ENCODE peak calls at places on chromosomes 7 and 10, in six cellular contexts. S is RWPE1, T is esophagus muscularis mucosa, I is MM.1S, P is sigmoid colon, D is A549. X is an unnamed sample.

GRCh38 chr10:124587811-124588211 is 126.2 kb downstream of the LHPP start:
- DNase-seq in S (no peak), T (no peak), I (no peak), P (peak), D (no peak), X (peak)

GRCh38 chr7:157521061-157521731 is 184.4 kb downstream of the DNAJB6 start:
- DNase-seq in S (no peak), T (no peak), I (no peak), P (peak), D (no peak), X (peak)

GRCh38 chr10:128000660-128001059 is 93.8 kb downstream of the PTPRE start:
- DNase-seq in S (no peak), T (no peak), I (no peak), P (peak), D (no peak), X (no peak)

GRCh38 chr7:144027070-144027469 is 21.7 kb upstream of the OR2A5 start:
- DNase-seq in S (peak), T (no peak), I (peak), P (no peak), D (peak), X (no peak)

GRCh38 chr10:33330543-33331019 is 3.9 kb downstream of the NRP1 start:
- DNase-seq in S (peak), T (no peak), I (peak), P (peak), D (peak), X (peak)

GRCh38 chr10:1074748-1075358 is 18.7 kb downstream of the WDR37 start:
- DNase-seq in S (no peak), T (no peak), I (no peak), P (no peak), D (peak), X (no peak)

GRCh38 chr7:128108129-128108528 is 76.9 kb upstream of the LRRC4 start:
- DNase-seq in S (no peak), T (no peak), I (peak), P (peak), D (no peak), X (no peak)

GRCh38 chr10:122850705-122851640 is 5.3 kb upstream of the CUZD1 start:
- DNase-seq in S (no peak), T (no peak), I (no peak), P (no peak), D (no peak), X (no peak)

GRCh38 chr10:93465806-93466675 is 16.1 kb downstream of the MYOF start:
- DNase-seq in S (peak), T (peak), I (no peak), P (peak), D (peak), X (peak)

GRCh38 chr10:18104223-18104872 is 35.9 kb upstream of the CACNB2 start:
- DNase-seq in S (peak), T (no peak), I (peak), P (no peak), D (peak), X (peak)

GRCh38 chr7:541661-542060 is 22.0 kb upstream of the PDGFA start:
- DNase-seq in S (no peak), T (no peak), I (no peak), P (no peak), D (no peak), X (no peak)

GRCh38 chr7:112649560-112649959 is 140.6 kb downstream of the TMEM168 start:
- DNase-seq in S (no peak), T (no peak), I (no peak), P (no peak), D (no peak), X (no peak)

GRCh38 chr10:66180651-66181318 is 745.1 kb upstream of the LRRTM3 start:
- DNase-seq in S (peak), T (no peak), I (peak), P (no peak), D (peak), X (no peak)

GRCh38 chr10:32005050-32005449 is 51.2 kb downstream of the KIF5B start:
- DNase-seq in S (peak), T (no peak), I (peak), P (no peak), D (peak), X (no peak)

GRCh38 chr10:49608166-49608758 is 1.8 kb upstream of the SLC18A3 start:
- DNase-seq in S (no peak), T (no peak), I (no peak), P (no peak), D (no peak), X (no peak)

GRCh38 chr7:146414373-146414772 is 297.8 kb downstream of the CNTNAP2 start:
- DNase-seq in S (no peak), T (no peak), I (no peak), P (no peak), D (no peak), X (no peak)

GRCh38 chr7:138226001-138226476 is 149.8 kb downstream of the AKR1D1 start:
- DNase-seq in S (no peak), T (no peak), I (no peak), P (no peak), D (no peak), X (peak)

GRCh38 chr10:63919576-63920279 is 398.5 kb downstream of the REEP3 start:
- DNase-seq in S (no peak), T (no peak), I (no peak), P (no peak), D (no peak), X (no peak)

GRCh38 chr10:92965314-92965713 is 95.3 kb upstream of the CYP26C1 start:
- DNase-seq in S (peak), T (no peak), I (peak), P (no peak), D (peak), X (no peak)

GRCh38 chr10:18449631-18450030 is 201.8 kb downstream of the NSUN6 start:
- DNase-seq in S (no peak), T (no peak), I (no peak), P (no peak), D (no peak), X (no peak)

GRCh38 chr7:3154881-3155494 is 111.3 kb upstream of the CARD11 start:
- DNase-seq in S (peak), T (no peak), I (peak), P (peak), D (peak), X (no peak)

GRCh38 chr7:90178592-90179279 is 24.5 kb downstream of the STEAP1 start:
- DNase-seq in S (peak), T (no peak), I (peak), P (no peak), D (peak), X (no peak)

GRCh38 chr7:260441-261281 is 29.3 kb upstream of the FOXL3 start:
- DNase-seq in S (no peak), T (no peak), I (no peak), P (no peak), D (no peak), X (no peak)

GRCh38 chr10:101829561-101830315 is 11.5 kb upstream of the OGA start:
- DNase-seq in S (peak), T (no peak), I (peak), P (peak), D (no peak), X (peak)

GRCh38 chr10:12703813-12704212 is 297.7 kb downstream of the CCDC3 start:
- DNase-seq in S (peak), T (no peak), I (no peak), P (no peak), D (peak), X (no peak)

GRCh38 chr7:132581431-132581830 is 5.2 kb upstream of the PLXNA4 start:
- DNase-seq in S (no peak), T (no peak), I (no peak), P (no peak), D (no peak), X (no peak)

GRCh38 chr10:128796513-128796912 is 670.3 kb upstream of the MKI67 start:
- DNase-seq in S (no peak), T (peak), I (no peak), P (no peak), D (no peak), X (no peak)

GRCh38 chr7:137669706-137670105 is 177.1 kb downstream of the DGKI start:
- DNase-seq in S (no peak), T (no peak), I (no peak), P (no peak), D (no peak), X (no peak)

GRCh38 chr10:97673736-97674525 is 13.1 kb downstream of the AVPI1 start:
- DNase-seq in S (no peak), T (no peak), I (no peak), P (no peak), D (peak), X (no peak)

GRCh38 chr10:127132434-127132833 is 64.0 kb downstream of the INSYN2A start:
- DNase-seq in S (no peak), T (no peak), I (no peak), P (no peak), D (no peak), X (no peak)

GRCh38 chr7:159065151-159065550 is 79.5 kb downstream of the VIPR2 start:
- DNase-seq in S (no peak), T (peak), I (no peak), P (no peak), D (no peak), X (no peak)

GRCh38 chr10:86952106-86952505 is 5.3 kb downstream of the MMRN2 start:
- DNase-seq in S (no peak), T (no peak), I (no peak), P (peak), D (no peak), X (peak)

GRCh38 chr7:11436317-11436716 is 395.7 kb downstream of the THSD7A start:
- DNase-seq in S (no peak), T (no peak), I (no peak), P (no peak), D (no peak), X (no peak)

GRCh38 chr10:76558996-76559888 is 1078.4 kb downstream of the KCNMA1 start:
- DNase-seq in S (no peak), T (no peak), I (no peak), P (no peak), D (no peak), X (no peak)

GRCh38 chr7:119974972-119975371 is 298.0 kb upstream of the KCND2 start:
- DNase-seq in S (no peak), T (no peak), I (peak), P (no peak), D (no peak), X (no peak)

GRCh38 chr10:124125305-124126116 is 32.1 kb upstream of the CHST15 start:
- DNase-seq in S (peak), T (no peak), I (peak), P (no peak), D (peak), X (no peak)

GRCh38 chr10:93921338-93921737 is 27.6 kb downstream of the SLC35G1 start:
- DNase-seq in S (no peak), T (no peak), I (peak), P (no peak), D (peak), X (peak)

GRCh38 chr10:101835406-101835805 is 8.2 kb downstream of the KCNIP2 start:
- DNase-seq in S (no peak), T (no peak), I (no peak), P (no peak), D (no peak), X (no peak)

GRCh38 chr7:84900215-84900614 is 286.6 kb downstream of the SEMA3D start:
- DNase-seq in S (no peak), T (no peak), I (no peak), P (no peak), D (no peak), X (no peak)

GRCh38 chr10:77637986-77638765 is 568 bp upstream of the KCNMA1 start:
- DNase-seq in S (no peak), T (no peak), I (no peak), P (peak), D (peak), X (peak)
- TF ChIP-seq CTCF in S (no peak), T (no peak), I (no peak), P (no peak), D (no peak), X (no peak)

DNA sequence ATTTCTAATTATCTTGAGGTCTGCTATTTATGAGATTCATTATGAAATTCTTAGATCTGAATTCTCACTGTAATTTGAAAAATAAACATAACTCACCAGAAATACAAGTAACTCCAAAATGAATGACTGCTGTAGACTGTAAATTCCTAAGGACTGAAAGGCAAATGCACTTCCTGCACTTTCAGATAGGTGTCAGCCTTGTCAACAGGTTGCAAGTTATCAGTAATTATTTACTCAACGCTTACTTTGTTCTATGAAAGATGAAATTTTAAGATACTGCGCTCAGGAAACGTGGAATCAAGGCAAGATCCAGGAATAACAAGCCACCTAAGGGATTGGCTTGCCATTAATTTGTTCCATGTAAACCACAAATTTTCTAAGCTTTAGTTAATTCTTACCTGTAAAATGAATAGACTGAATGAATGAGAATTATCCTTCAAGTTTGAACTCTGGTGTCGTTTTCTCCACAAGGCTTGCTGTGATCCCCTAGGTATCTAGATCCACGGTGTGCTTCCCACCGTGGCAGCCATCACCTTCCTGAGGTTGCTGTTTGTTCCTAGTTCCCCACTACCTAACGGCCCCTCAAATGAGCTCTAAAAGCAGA is 12.6 kb downstream of the DHX32 start:
- DNase-seq in S (peak), T (no peak), I (peak), P (no peak), D (peak), X (no peak)
- H3K27ac ChIP-seq in S (no peak), T (no peak), I (no peak), P (no peak), D (no peak), X (no peak)

GRCh38 chr10:14945097-14945496 is 8.8 kb downstream of the DCLRE1C start:
- DNase-seq in S (peak), T (no peak), I (no peak), P (no peak), D (no peak), X (no peak)
- TF ChIP-seq CTCF in S (no peak), T (no peak), I (no peak), P (no peak), D (no peak), X (no peak)

GRCh38 chr7:22827563-22827962 is 4.9 kb upstream of the TOMM7 start:
- DNase-seq in S (no peak), T (no peak), I (no peak), P (no peak), D (no peak), X (no peak)
- H3K27ac ChIP-seq in S (no peak), T (no peak), I (no peak), P (no peak), D (no peak), X (no peak)

GRCh38 chr10:30432631-30433285 is 1.2 kb upstream of the MAP3K8 start:
- DNase-seq in S (no peak), T (no peak), I (no peak), P (peak), D (peak), X (no peak)

GRCh38 chr10:30433779-30434272 is at the start of gene MAP3K8:
- DNase-seq in S (peak), T (peak), I (peak), P (peak), D (peak), X (peak)

GRCh38 chr10:30433286-30433778 is 652 bp upstream of the MAP3K8 start:
- DNase-seq in S (no peak), T (peak), I (peak), P (peak), D (peak), X (peak)

GRCh38 chr10:30431435-30431911 is 2.5 kb upstream of the MAP3K8 start:
- DNase-seq in S (no peak), T (no peak), I (no peak), P (no peak), D (peak), X (no peak)

DNA sequence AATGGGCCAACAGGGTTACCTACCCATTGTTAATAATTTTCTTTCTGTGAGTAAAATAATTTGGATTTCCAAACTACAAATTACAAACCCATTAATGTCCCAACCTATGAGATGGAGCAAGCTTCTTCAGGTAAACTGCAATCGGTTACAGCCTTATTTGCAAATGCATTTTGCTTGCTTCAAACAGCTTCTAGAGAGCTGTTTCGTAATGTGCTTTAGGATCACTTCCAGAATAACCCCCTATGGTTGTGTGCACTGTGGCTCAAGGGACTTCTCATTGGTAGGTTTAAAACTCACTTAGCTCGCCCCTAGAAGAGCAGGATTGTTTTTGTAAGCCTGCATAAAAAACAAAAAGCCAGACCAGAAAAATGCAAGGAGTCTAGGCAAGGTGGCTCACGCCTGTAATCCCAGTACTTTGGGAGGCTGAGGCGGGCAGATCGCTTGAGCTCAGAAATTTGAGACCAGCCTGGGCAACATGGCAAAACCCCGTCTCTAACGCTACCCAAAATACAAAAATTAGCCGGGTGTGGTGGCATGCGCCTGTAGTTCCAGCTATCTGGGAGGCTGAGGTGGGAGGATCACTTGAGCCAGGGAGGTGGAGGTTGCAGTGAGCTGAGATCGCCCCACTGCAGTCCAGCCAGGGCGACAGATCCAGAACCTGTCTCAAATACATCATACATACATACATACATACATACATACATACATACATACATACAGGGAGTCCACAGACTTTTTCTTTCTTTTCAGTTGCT is 3.3 kb upstream of the MAP3K8 start:
- DNase-seq in S (no peak), T (no peak), I (no peak), P (no peak), D (no peak), X (no peak)
- TF ChIP-seq CTCF in S (no peak), T (no peak), I (no peak), P (no peak), D (no peak), X (no peak)

GRCh38 chr7:117665393-117665792 is 185.6 kb downstream of the CFTR start:
- DNase-seq in S (no peak), T (no peak), I (no peak), P (no peak), D (no peak), X (no peak)

GRCh38 chr7:117664047-117664446 is 184.2 kb downstream of the CFTR start:
- DNase-seq in S (no peak), T (no peak), I (no peak), P (no peak), D (no peak), X (no peak)

GRCh38 chr7:117666689-117667088 is 186.9 kb downstream of the CFTR start:
- DNase-seq in S (no peak), T (no peak), I (no peak), P (no peak), D (no peak), X (no peak)

GRCh38 chr7:117667456-117667855 is 187.6 kb downstream of the CFTR start:
- DNase-seq in S (no peak), T (no peak), I (no peak), P (no peak), D (no peak), X (no peak)

DNA sequence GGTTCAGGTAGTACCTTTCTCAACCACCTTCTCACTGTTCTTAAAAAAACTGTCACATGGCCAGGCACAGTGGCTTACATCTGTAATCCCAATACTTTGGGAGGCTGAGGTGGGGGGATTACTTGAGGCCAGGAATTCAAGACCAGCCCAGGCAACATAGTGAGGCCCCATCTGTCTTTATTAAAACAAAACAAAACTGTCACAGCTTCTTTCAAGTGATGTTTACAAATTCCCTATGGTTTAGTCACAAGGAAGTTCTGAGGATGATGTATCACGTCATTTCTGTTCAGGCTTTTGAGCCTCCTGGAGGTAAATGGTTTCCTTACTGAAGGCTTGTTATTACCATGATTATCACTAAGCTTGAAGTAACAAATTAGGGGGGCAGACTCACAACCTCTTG is 186.2 kb downstream of the CFTR start:
- DNase-seq in S (no peak), T (no peak), I (no peak), P (no peak), D (peak), X (no peak)
- H3K27ac ChIP-seq in S (no peak), T (no peak), I (no peak), P (no peak), D (peak), X (no peak)

GRCh38 chr10:129968937-129969527 is 5.0 kb upstream of the EBF3 start:
- DNase-seq in S (no peak), T (no peak), I (no peak), P (peak), D (peak), X (no peak)
- TF ChIP-seq CTCF in S (no peak), T (peak), I (no peak), P (peak), D (peak), X (peak)

DNA sequence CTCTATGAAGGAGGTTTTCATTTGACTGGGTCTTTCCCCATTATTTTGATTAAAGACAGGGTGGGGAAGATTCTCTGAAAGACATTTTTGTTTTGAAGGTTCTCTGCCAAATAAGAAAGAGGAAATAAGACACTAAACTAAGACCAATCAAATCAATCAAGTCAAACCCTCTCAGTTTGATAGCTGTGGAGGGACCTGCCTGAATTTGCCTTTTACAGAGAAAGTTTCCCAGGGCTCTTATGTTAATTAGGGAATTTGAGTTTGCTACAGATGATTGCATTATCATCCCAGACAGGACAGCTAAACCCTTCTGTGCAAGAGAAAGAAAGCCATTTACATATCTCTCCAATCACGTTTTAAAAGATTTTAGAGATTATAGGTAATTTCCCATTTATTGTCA is 80.0 kb downstream of the CSTF2T start:
- DNase-seq in S (no peak), T (no peak), I (no peak), P (no peak), D (no peak), X (no peak)
- H3K27ac ChIP-seq in S (no peak), T (no peak), I (no peak), P (no peak), D (no peak), X (no peak)

GRCh38 chr7:124918662-124919061 is 11.0 kb downstream of the POT1 start:
- DNase-seq in S (no peak), T (no peak), I (peak), P (no peak), D (no peak), X (no peak)
- TF ChIP-seq CTCF in S (no peak), T (no peak), I (no peak), P (no peak), D (no peak), X (no peak)

X was measured in right lobe of liver.